ENCODE peak calls at places on chromosome 13, in six cellular contexts. H is epithelial cell of proximal tubule; E is CD8-positive, alpha-beta T cell; F is ovary; R is keratinocyte; Y is cardiac muscle cell. A is an unnamed sample.
A peak's percentile ranks its signal among the peaks of the same experiment; 100 is the strongest.

GRCh38 chr13:45670481-45670880 is 31.6 kb upstream of the CBY2 start:
- DNase-seq in H (no peak), E (no peak), F (no peak), R (no peak), Y (no peak), A (no peak)

GRCh38 chr13:46173656-46174055 is 8.3 kb downstream of the LCP1 start:
- DNase-seq in H (no peak), E (no peak), F (no peak), R (no peak), Y (no peak), A (no peak)

GRCh38 chr13:112143046-112143752 is 76.2 kb downstream of the SOX1 start:
- DNase-seq in H (no peak), E (no peak), F (no peak), R (no peak), Y (no peak), A (no peak)

GRCh38 chr13:73075546-73075945 is 16.7 kb downstream of the KLF5 start:
- DNase-seq in H (no peak), E (no peak), F (no peak), R (no peak), Y (no peak), A (no peak)

GRCh38 chr13:92656103-92656502 is 570.5 kb upstream of the GPC6 start:
- DNase-seq in H (no peak), E (no peak), F (no peak), R (no peak), Y (no peak), A (no peak)

GRCh38 chr13:62482351-62482750 is 1066.7 kb upstream of the PCDH20 start:
- DNase-seq in H (no peak), E (no peak), F (no peak), R (no peak), Y (no peak), A (no peak)

GRCh38 chr13:70723732-70724131 is 615.5 kb upstream of the KLHL1 start:
- DNase-seq in H (no peak), E (no peak), F (no peak), R (no peak), Y (peak; percentile 8), A (no peak)

GRCh38 chr13:19959141-19959830 is 759 bp downstream of the ZMYM2 start:
- DNase-seq in H (no peak), E (peak; percentile 53), F (peak; percentile 53), R (no peak), Y (peak; percentile 65), A (no peak)

GRCh38 chr13:113448885-113449692 is 4.2 kb downstream of the ADPRHL1 start:
- DNase-seq in H (no peak), E (peak; percentile 9), F (peak; percentile 80), R (peak; percentile 89), Y (no peak), A (no peak)

GRCh38 chr13:22103046-22103445 is 432.2 kb downstream of the FGF9 start:
- DNase-seq in H (no peak), E (no peak), F (no peak), R (no peak), Y (no peak), A (no peak)

GRCh38 chr13:99314640-99315176 is 7.5 kb upstream of the GPR183 start:
- DNase-seq in H (no peak), E (no peak), F (no peak), R (no peak), Y (no peak), A (no peak)

GRCh38 chr13:58953638-58954037 is 1210.1 kb downstream of the DIAPH3 start:
- DNase-seq in H (no peak), E (no peak), F (no peak), R (no peak), Y (no peak), A (no peak)

GRCh38 chr13:44843403-44843802 is 145.9 kb downstream of the NUFIP1 start:
- DNase-seq in H (no peak), E (no peak), F (no peak), R (no peak), Y (no peak), A (no peak)

GRCh38 chr13:112056739-112057433 is 10.1 kb upstream of the SOX1 start:
- DNase-seq in H (no peak), E (no peak), F (no peak), R (no peak), Y (no peak), A (no peak)

GRCh38 chr13:35840991-35841604 is 290.1 kb downstream of the DCLK1 start:
- DNase-seq in H (no peak), E (no peak), F (no peak), R (no peak), Y (no peak), A (no peak)

GRCh38 chr13:41075034-41075433 is 13.7 kb downstream of the WBP4 start:
- DNase-seq in H (no peak), E (no peak), F (no peak), R (no peak), Y (peak; percentile 64), A (no peak)

GRCh38 chr13:109235901-109236300 is 550.5 kb downstream of the IRS2 start:
- DNase-seq in H (no peak), E (no peak), F (no peak), R (peak; percentile 9), Y (no peak), A (no peak)

GRCh38 chr13:40539954-40540706 is 126.3 kb downstream of the FOXO1 start:
- DNase-seq in H (peak; percentile 44), E (no peak), F (no peak), R (peak; percentile 11), Y (no peak), A (peak; percentile 49)

GRCh38 chr13:66689037-66689619 is 541.0 kb downstream of the PCDH9 start:
- DNase-seq in H (no peak), E (no peak), F (no peak), R (no peak), Y (peak; percentile 27), A (no peak)
- TF ChIP-seq CTCF in H (peak; percentile 50), E (no peak), F (no peak), R (no peak), Y (peak; percentile 42), A (no peak)

DNA sequence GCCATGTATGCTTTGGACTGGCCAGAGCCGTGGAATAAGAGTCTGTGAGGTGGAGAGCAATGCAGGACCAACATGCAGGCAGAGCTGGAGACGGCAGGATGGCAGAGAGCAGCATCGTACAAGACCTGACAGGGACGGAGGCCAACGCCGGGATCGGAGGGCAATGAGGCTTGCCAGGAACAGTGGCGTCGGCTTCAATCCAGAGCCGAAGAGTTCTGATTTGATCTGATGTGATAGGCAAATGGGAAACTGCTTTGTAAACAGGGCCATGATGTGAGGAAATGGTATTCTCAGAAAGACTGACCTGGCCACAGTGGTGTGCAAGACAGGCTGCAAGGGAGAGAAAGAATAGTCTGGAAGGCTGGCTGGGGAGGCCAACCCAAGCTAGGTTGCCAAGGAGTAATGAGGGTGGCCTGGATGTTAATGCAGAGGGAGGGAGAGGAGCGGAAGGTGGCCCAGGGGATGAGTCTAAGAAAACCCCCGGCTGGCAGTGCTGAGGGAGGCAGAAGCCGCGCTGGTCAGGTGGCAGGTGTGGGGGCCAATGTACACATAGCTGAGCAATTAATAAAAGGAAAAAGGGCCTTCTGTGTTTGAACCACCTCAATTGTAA is 26.7 kb downstream of the RCBTB2 start:
- DNase-seq in H (no peak), E (no peak), F (no peak), R (no peak), Y (no peak), A (no peak)
- H3K4me3 ChIP-seq in H (no peak overlapping the region), E (no peak overlapping the region), F (no peak overlapping the region), R (no peak overlapping the region), Y (no peak overlapping the region), A (no peak overlapping the region)

GRCh38 chr13:29505950-29506349 is 89.5 kb downstream of the SLC7A1 start:
- DNase-seq in H (no peak), E (no peak), F (no peak), R (no peak), Y (no peak), A (no peak)

GRCh38 chr13:29507356-29507755 is 88.1 kb downstream of the SLC7A1 start:
- DNase-seq in H (no peak), E (no peak), F (peak; percentile 30), R (no peak), Y (no peak), A (no peak)

GRCh38 chr13:29509999-29510586 is 85.4 kb downstream of the SLC7A1 start:
- DNase-seq in H (no peak), E (no peak), F (no peak), R (no peak), Y (no peak), A (no peak)

GRCh38 chr13:29508874-29509249 is 86.6 kb downstream of the SLC7A1 start:
- DNase-seq in H (no peak), E (no peak), F (no peak), R (no peak), Y (peak; percentile 24), A (no peak)

DNA sequence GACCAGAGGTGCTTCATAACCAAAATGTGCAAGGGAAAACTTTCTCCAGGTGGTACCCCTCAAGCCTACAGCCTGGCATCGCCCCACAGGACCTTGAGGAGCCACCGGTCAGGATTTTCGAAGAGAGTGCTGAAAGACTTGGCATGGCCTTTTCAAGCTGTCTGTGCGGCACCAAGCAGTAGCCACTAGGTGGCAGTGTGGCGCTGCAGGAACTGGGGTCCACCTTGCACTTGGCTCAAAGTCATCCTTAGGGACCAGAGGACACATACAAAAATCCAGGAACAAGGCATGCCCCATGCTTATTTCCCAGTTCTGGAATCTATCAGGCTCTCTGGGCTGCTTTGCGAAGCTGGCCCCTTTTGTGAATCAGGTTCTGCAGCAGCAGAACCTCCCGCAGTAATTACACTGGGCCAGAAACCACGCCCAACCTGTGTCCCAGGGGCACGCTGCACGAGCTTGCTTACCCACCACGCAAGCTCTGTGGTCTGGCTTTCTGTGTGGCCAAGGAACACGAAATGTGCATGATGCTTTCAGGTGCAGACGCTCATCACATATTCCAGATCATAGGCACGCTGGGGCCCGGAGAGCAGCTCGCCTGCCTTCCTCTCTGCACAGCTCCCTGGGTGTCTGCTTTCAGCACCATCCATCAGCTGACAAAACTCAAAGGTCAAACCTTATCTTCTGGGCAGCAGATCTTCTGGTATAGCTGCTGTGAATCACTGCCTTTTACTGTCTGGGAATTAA is 87.2 kb downstream of the SLC7A1 start:
- DNase-seq in H (peak; percentile 16), E (peak; percentile 69), F (peak; percentile 80), R (peak; percentile 28), Y (peak; percentile 91), A (peak; percentile 40)
- TF ChIP-seq CTCF in H (peak; percentile 99), E (peak; percentile 83), F (peak; percentile 94), R (no peak), Y (peak; percentile 97), A (peak; percentile 93)

GRCh38 chr13:25143693-25144092 is 28.4 kb downstream of the AMER2 start:
- DNase-seq in H (no peak), E (no peak), F (no peak), R (no peak), Y (no peak), A (no peak)
- H3K4me3 ChIP-seq in H (no peak overlapping the region), E (no peak overlapping the region), F (no peak overlapping the region), R (no peak overlapping the region), Y (no peak overlapping the region), A (no peak overlapping the region)

GRCh38 chr13:76361868-76362267 is 524.3 kb downstream of the KCTD12 start:
- DNase-seq in H (no peak), E (no peak), F (no peak), R (no peak), Y (peak; percentile 15), A (no peak)
- TF ChIP-seq CTCF in H (no peak), E (no peak), F (no peak), R (no peak), Y (no peak), A (no peak)

A was measured in AG04449.